ENCODE peak calls at places on chromosomes 6 and 20, in five cellular contexts. One of them, this sample, is unnamed.

GRCh38 chr20:38926934-38927616 is 858 bp downstream of the FAM83D start:
- DNase-seq in left ventricle myocardium inferior: no peak
- DNase-seq in heart left ventricle: no peak
- DNase-seq in mucosa of descending colon: no peak
- DNase-seq in AG04450: no peak
- DNase-seq in this sample: no peak

GRCh38 chr6:161369339-161369738 is 95.5 kb upstream of the AGPAT4 start:
- DNase-seq in left ventricle myocardium inferior: no peak
- DNase-seq in heart left ventricle: no peak
- DNase-seq in mucosa of descending colon: no peak
- DNase-seq in AG04450: peak; percentile 44
- DNase-seq in this sample: no peak

GRCh38 chr20:12058201-12058600 is 140.5 kb downstream of the BTBD3 start:
- DNase-seq in left ventricle myocardium inferior: no peak
- DNase-seq in heart left ventricle: no peak
- DNase-seq in mucosa of descending colon: no peak
- DNase-seq in AG04450: no peak
- DNase-seq in this sample: no peak

GRCh38 chr20:36217226-36217625 is 19.1 kb upstream of the AAR2 start:
- DNase-seq in left ventricle myocardium inferior: no peak
- DNase-seq in heart left ventricle: no peak
- DNase-seq in mucosa of descending colon: no peak
- DNase-seq in AG04450: no peak
- DNase-seq in this sample: no peak

GRCh38 chr20:54176610-54177009 is 2.8 kb upstream of the CYP24A1 start:
- DNase-seq in left ventricle myocardium inferior: no peak
- DNase-seq in heart left ventricle: no peak
- DNase-seq in mucosa of descending colon: no peak
- DNase-seq in AG04450: no peak
- DNase-seq in this sample: no peak

GRCh38 chr6:75930954-75931689 is 141.3 kb downstream of the IMPG1 start:
- DNase-seq in left ventricle myocardium inferior: no peak
- DNase-seq in heart left ventricle: no peak
- DNase-seq in mucosa of descending colon: no peak
- DNase-seq in AG04450: no peak
- DNase-seq in this sample: no peak

GRCh38 chr6:72621243-72622093 is at the start of gene KCNQ5:
- DNase-seq in left ventricle myocardium inferior: no peak
- DNase-seq in heart left ventricle: peak; percentile 61
- DNase-seq in mucosa of descending colon: peak; percentile 21
- DNase-seq in AG04450: no peak
- DNase-seq in this sample: peak; percentile 70

GRCh38 chr6:145878591-145879295 is 64.1 kb upstream of the FBXO30 start:
- DNase-seq in left ventricle myocardium inferior: no peak
- DNase-seq in heart left ventricle: no peak
- DNase-seq in mucosa of descending colon: no peak
- DNase-seq in AG04450: no peak
- DNase-seq in this sample: no peak

GRCh38 chr6:28212510-28213212 is 12.4 kb upstream of the ZSCAN9 start:
- DNase-seq in left ventricle myocardium inferior: no peak
- DNase-seq in heart left ventricle: no peak
- DNase-seq in mucosa of descending colon: peak; percentile 76
- DNase-seq in AG04450: peak; percentile 71
- DNase-seq in this sample: no peak

GRCh38 chr6:16625319-16626240 is 135.7 kb downstream of the ATXN1 start:
- DNase-seq in left ventricle myocardium inferior: no peak
- DNase-seq in heart left ventricle: no peak
- DNase-seq in mucosa of descending colon: no peak
- DNase-seq in AG04450: no peak
- DNase-seq in this sample: no peak

GRCh38 chr6:145891126-145891525 is 73.0 kb downstream of the SHPRH start:
- DNase-seq in left ventricle myocardium inferior: no peak
- DNase-seq in heart left ventricle: no peak
- DNase-seq in mucosa of descending colon: no peak
- DNase-seq in AG04450: peak; percentile 86
- DNase-seq in this sample: no peak

GRCh38 chr20:34312024-34312460 is 8.9 kb upstream of the AHCY start:
- DNase-seq in left ventricle myocardium inferior: no peak
- DNase-seq in heart left ventricle: no peak
- DNase-seq in mucosa of descending colon: peak; percentile 55
- DNase-seq in AG04450: no peak
- DNase-seq in this sample: no peak

GRCh38 chr6:160519133-160519532 is 144.9 kb downstream of the LPA start:
- DNase-seq in left ventricle myocardium inferior: no peak
- DNase-seq in heart left ventricle: no peak
- DNase-seq in mucosa of descending colon: no peak
- DNase-seq in AG04450: no peak
- DNase-seq in this sample: no peak

GRCh38 chr6:136950436-136950835 is 28.3 kb downstream of the SLC35D3 start:
- DNase-seq in left ventricle myocardium inferior: no peak
- DNase-seq in heart left ventricle: no peak
- DNase-seq in mucosa of descending colon: no peak
- DNase-seq in AG04450: no peak
- DNase-seq in this sample: no peak

GRCh38 chr6:161139766-161140553 is 133.9 kb downstream of the AGPAT4 start:
- DNase-seq in left ventricle myocardium inferior: peak; percentile 41
- DNase-seq in heart left ventricle: no peak
- DNase-seq in mucosa of descending colon: peak; percentile 65
- DNase-seq in AG04450: no peak
- DNase-seq in this sample: peak; percentile 73

GRCh38 chr20:23105193-23105592 is 19.1 kb upstream of the CD93 start:
- DNase-seq in left ventricle myocardium inferior: no peak
- DNase-seq in heart left ventricle: no peak
- DNase-seq in mucosa of descending colon: no peak
- DNase-seq in AG04450: no peak
- DNase-seq in this sample: no peak

GRCh38 chr6:8182209-8182845 is 80.0 kb upstream of the EEF1E1 start:
- DNase-seq in left ventricle myocardium inferior: no peak
- DNase-seq in heart left ventricle: no peak
- DNase-seq in mucosa of descending colon: no peak
- DNase-seq in AG04450: no peak
- DNase-seq in this sample: no peak

GRCh38 chr6:4401408-4402367 is 266.3 kb upstream of the ECI2 start:
- DNase-seq in left ventricle myocardium inferior: peak; percentile 46
- DNase-seq in heart left ventricle: no peak
- DNase-seq in mucosa of descending colon: peak; percentile 27
- DNase-seq in AG04450: no peak
- DNase-seq in this sample: peak; percentile 30

GRCh38 chr6:42084889-42085288 is 34.6 kb downstream of the TAF8 start:
- DNase-seq in left ventricle myocardium inferior: no peak
- DNase-seq in heart left ventricle: peak; percentile 2
- DNase-seq in mucosa of descending colon: no peak
- DNase-seq in AG04450: no peak
- DNase-seq in this sample: no peak

GRCh38 chr6:247353-247752 is 44.9 kb upstream of the DUSP22 start:
- DNase-seq in left ventricle myocardium inferior: no peak
- DNase-seq in heart left ventricle: no peak
- DNase-seq in mucosa of descending colon: no peak
- DNase-seq in AG04450: no peak
- DNase-seq in this sample: no peak

GRCh38 chr6:72040106-72040505 is 153.8 kb downstream of the RIMS1 start:
- DNase-seq in left ventricle myocardium inferior: no peak
- DNase-seq in heart left ventricle: no peak
- DNase-seq in mucosa of descending colon: no peak
- DNase-seq in AG04450: no peak
- DNase-seq in this sample: no peak

GRCh38 chr6:57423468-57423867 is 106.0 kb downstream of the PRIM2 start:
- DNase-seq in left ventricle myocardium inferior: no peak
- DNase-seq in heart left ventricle: no peak
- DNase-seq in mucosa of descending colon: no peak
- DNase-seq in AG04450: no peak
- DNase-seq in this sample: no peak

GRCh38 chr20:14470231-14470894 is 133.0 kb upstream of the FLRT3 start:
- DNase-seq in left ventricle myocardium inferior: no peak
- DNase-seq in heart left ventricle: no peak
- DNase-seq in mucosa of descending colon: peak; percentile 65
- DNase-seq in AG04450: no peak
- DNase-seq in this sample: no peak

GRCh38 chr6:3961581-3962225 is 112.5 kb downstream of the FAM50B start:
- DNase-seq in left ventricle myocardium inferior: no peak
- DNase-seq in heart left ventricle: no peak
- DNase-seq in mucosa of descending colon: no peak
- DNase-seq in AG04450: no peak
- DNase-seq in this sample: no peak

GRCh38 chr20:8547035-8547649 is 415.1 kb downstream of the PLCB1 start:
- DNase-seq in left ventricle myocardium inferior: no peak
- DNase-seq in heart left ventricle: no peak
- DNase-seq in mucosa of descending colon: no peak
- DNase-seq in AG04450: no peak
- DNase-seq in this sample: no peak

GRCh38 chr6:107321793-107322192 is 137.6 kb downstream of the PDSS2 start:
- DNase-seq in left ventricle myocardium inferior: no peak
- DNase-seq in heart left ventricle: no peak
- DNase-seq in mucosa of descending colon: no peak
- DNase-seq in AG04450: no peak
- DNase-seq in this sample: no peak

GRCh38 chr20:59013959-59014608 is 5.1 kb upstream of the TUBB1 start:
- DNase-seq in left ventricle myocardium inferior: no peak
- DNase-seq in heart left ventricle: no peak
- DNase-seq in mucosa of descending colon: no peak
- DNase-seq in AG04450: peak; percentile 24
- DNase-seq in this sample: no peak

GRCh38 chr20:63314015-63314471 is 21.1 kb downstream of the COL20A1 start:
- DNase-seq in left ventricle myocardium inferior: no peak
- DNase-seq in heart left ventricle: peak; percentile 58
- DNase-seq in mucosa of descending colon: peak; percentile 9
- DNase-seq in AG04450: no peak
- DNase-seq in this sample: peak; percentile 11

GRCh38 chr6:137640086-137640485 is 145.9 kb upstream of the OLIG3 start:
- DNase-seq in left ventricle myocardium inferior: no peak
- DNase-seq in heart left ventricle: no peak
- DNase-seq in mucosa of descending colon: no peak
- DNase-seq in AG04450: no peak
- DNase-seq in this sample: no peak

GRCh38 chr6:34182751-34183531 is 37.1 kb upstream of the GRM4 start:
- DNase-seq in left ventricle myocardium inferior: no peak
- DNase-seq in heart left ventricle: no peak
- DNase-seq in mucosa of descending colon: no peak
- DNase-seq in AG04450: no peak
- DNase-seq in this sample: no peak

GRCh38 chr6:8658391-8658790 is 223.0 kb upstream of the SLC35B3 start:
- DNase-seq in left ventricle myocardium inferior: no peak
- DNase-seq in heart left ventricle: no peak
- DNase-seq in mucosa of descending colon: no peak
- DNase-seq in AG04450: no peak
- DNase-seq in this sample: no peak

GRCh38 chr6:40049128-40049527 is 114.9 kb upstream of the MOCS1 start:
- DNase-seq in left ventricle myocardium inferior: no peak
- DNase-seq in heart left ventricle: no peak
- DNase-seq in mucosa of descending colon: no peak
- DNase-seq in AG04450: no peak
- DNase-seq in this sample: no peak
- H3K9me3 ChIP-seq in left ventricle myocardium inferior: no peaks in the 10 kb centered on the region
- H3K9me3 ChIP-seq in heart left ventricle: no peaks in the 10 kb centered on the region
- H3K9me3 ChIP-seq in mucosa of descending colon: no peaks in the 10 kb centered on the region
- H3K9me3 ChIP-seq in AG04450: no peaks in the 10 kb centered on the region
- H3K9me3 ChIP-seq in this sample: no peaks in the 10 kb centered on the region

DNA sequence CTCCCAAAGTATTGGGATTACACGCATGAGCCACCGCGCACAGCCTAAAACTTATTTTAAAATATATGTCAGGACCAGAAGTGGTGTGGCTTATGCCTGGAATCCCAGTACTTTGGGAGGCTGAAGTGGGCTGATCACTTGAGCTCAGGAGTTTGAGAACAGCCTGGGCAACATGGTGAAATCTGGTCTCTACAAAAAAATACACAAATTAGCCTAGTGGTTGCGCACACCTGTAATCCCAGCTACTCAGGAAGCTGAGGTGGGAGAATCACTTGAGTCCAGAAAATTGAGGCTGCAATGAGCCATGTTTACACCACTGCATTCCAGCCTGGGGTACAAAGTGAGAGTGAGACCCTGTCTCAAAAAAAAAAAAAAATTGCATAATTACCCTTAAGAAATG is 13.7 kb downstream of the PXT1 start:
- DNase-seq in left ventricle myocardium inferior: no peak
- DNase-seq in heart left ventricle: no peak
- DNase-seq in mucosa of descending colon: no peak
- DNase-seq in AG04450: no peak
- DNase-seq in this sample: no peak
- TF ChIP-seq CTCF in left ventricle myocardium inferior: no peak
- TF ChIP-seq CTCF in heart left ventricle: peak; percentile 38
- TF ChIP-seq CTCF in mucosa of descending colon: no peak
- TF ChIP-seq CTCF in AG04450: no peak
- TF ChIP-seq CTCF in this sample: no peak

GRCh38 chr20:47585087-47585747 is 83.5 kb downstream of the NCOA3 start:
- DNase-seq in left ventricle myocardium inferior: no peak
- DNase-seq in heart left ventricle: no peak
- DNase-seq in mucosa of descending colon: no peak
- DNase-seq in AG04450: no peak
- DNase-seq in this sample: peak; percentile 33
- H3K4me3 ChIP-seq in left ventricle myocardium inferior: peak overlapping the region; percentile 18
- H3K4me3 ChIP-seq in heart left ventricle: no peak overlapping the region
- H3K4me3 ChIP-seq in mucosa of descending colon: no peak overlapping the region
- H3K4me3 ChIP-seq in AG04450: no peak overlapping the region
- H3K4me3 ChIP-seq in this sample: no peak overlapping the region

GRCh38 chr20:56166781-56167465 is 81.6 kb upstream of the MC3R start:
- DNase-seq in left ventricle myocardium inferior: no peak
- DNase-seq in heart left ventricle: no peak
- DNase-seq in mucosa of descending colon: no peak
- DNase-seq in AG04450: no peak
- DNase-seq in this sample: no peak

GRCh38 chr20:56174416-56174815 is 74.1 kb upstream of the MC3R start:
- DNase-seq in left ventricle myocardium inferior: no peak
- DNase-seq in heart left ventricle: no peak
- DNase-seq in mucosa of descending colon: no peak
- DNase-seq in AG04450: no peak
- DNase-seq in this sample: no peak

GRCh38 chr20:56175884-56176283 is 72.6 kb upstream of the MC3R start:
- DNase-seq in left ventricle myocardium inferior: no peak
- DNase-seq in heart left ventricle: no peak
- DNase-seq in mucosa of descending colon: no peak
- DNase-seq in AG04450: no peak
- DNase-seq in this sample: no peak

DNA sequence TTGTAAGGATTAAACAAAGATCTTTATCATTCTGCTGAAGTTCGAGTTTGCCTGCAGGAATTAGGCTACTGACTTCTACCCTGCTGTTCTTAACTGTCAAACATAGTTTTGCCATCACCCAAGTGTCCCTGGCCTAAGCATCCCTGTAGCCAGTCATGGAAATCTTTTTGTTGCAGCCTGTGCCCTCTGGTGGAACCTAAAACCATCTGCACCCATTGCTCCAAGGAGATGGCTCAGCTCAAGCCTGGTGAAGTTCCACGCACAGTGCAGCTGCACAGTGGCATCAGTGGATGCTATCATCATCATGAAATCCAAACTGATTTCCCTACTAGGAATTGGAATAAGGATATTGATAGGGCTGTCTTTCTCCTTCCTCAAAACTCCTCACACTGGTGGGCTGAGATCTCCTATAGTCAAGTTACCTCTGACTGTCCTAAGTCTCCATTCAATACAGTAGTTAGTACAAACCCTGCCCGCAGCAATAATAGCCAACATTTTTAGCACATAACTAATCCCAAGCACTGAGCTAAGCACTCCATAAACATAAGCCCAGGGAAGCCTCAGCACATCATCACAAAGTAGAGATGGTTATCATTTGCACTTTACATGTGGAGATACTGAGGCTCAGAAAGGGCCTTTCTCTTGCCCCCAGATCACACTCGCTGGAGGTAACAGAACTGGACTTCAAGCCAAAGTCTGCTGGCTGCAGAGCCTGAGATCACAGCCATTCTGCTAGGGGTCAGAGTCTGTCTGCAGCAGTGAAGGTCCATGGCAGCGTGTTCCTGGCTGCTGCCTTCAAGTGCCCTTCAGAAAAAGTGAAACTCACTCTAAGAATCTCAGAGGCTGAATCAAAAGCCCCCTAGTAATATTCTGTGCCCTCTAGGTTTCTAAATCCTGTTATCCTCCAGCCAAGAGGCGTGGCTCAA is 77.2 kb upstream of the MC3R start:
- DNase-seq in left ventricle myocardium inferior: no peak
- DNase-seq in heart left ventricle: no peak
- DNase-seq in mucosa of descending colon: no peak
- DNase-seq in AG04450: no peak
- DNase-seq in this sample: no peak
- H3K9me3 ChIP-seq in left ventricle myocardium inferior: no peaks in the 10 kb centered on the region
- H3K9me3 ChIP-seq in heart left ventricle: no peaks in the 10 kb centered on the region
- H3K9me3 ChIP-seq in mucosa of descending colon: no peaks in the 10 kb centered on the region
- H3K9me3 ChIP-seq in AG04450: peaks cover 33% of the 10 kb centered on the region
- H3K9me3 ChIP-seq in this sample: no peaks in the 10 kb centered on the region

This sample was measured in psoas muscle.